ENCODE peak calls at places on chromosomes 6 and 20, in five cellular contexts. U is HCT116, O is tibial artery, H is adrenal gland, Z is GM06990. S is an unnamed sample.
A peak's percentile ranks its signal among the peaks of the same experiment; 100 is the strongest.

GRCh38 chr6:4017847-4018193 is 61.1 kb downstream of the FAM217A start:
- DNase-seq in U (peak; percentile 28), O (no peak), H (no peak), Z (no peak), S (no peak)

GRCh38 chr20:38747495-38748096 is 664 bp upstream of the ACTR5 start:
- DNase-seq in U (no peak), O (no peak), H (no peak), Z (no peak), S (no peak)

GRCh38 chr6:41602864-41603608 is 35.2 kb upstream of the MDFI start:
- DNase-seq in U (peak; percentile 81), O (peak; percentile 83), H (peak; percentile 81), Z (peak; percentile 56), S (peak; percentile 84)

GRCh38 chr6:123873974-123874373 is 70.3 kb downstream of the NKAIN2 start:
- DNase-seq in U (no peak), O (no peak), H (no peak), Z (no peak), S (no peak)

GRCh38 chr6:119147101-119148053 is 68.9 kb upstream of the FAM184A start:
- DNase-seq in U (peak; percentile 96), O (peak; percentile 80), H (peak; percentile 85), Z (peak; percentile 42), S (no peak)

GRCh38 chr20:36384022-36384619 is 78.0 kb downstream of the DLGAP4 start:
- DNase-seq in U (peak; percentile 31), O (no peak), H (peak; percentile 36), Z (no peak), S (peak; percentile 69)

GRCh38 chr6:87540541-87540940 is 49.2 kb downstream of the RARS2 start:
- DNase-seq in U (no peak), O (no peak), H (peak; percentile 37), Z (no peak), S (no peak)

GRCh38 chr20:38171301-38172010 is 6.4 kb upstream of the TGM2 start:
- DNase-seq in U (no peak), O (peak; percentile 65), H (no peak), Z (no peak), S (no peak)

GRCh38 chr20:62776692-62777527 is 19.4 kb upstream of the MRGBP start:
- DNase-seq in U (peak; percentile 75), O (no peak), H (no peak), Z (peak; percentile 58), S (no peak)

GRCh38 chr6:38725414-38726183 is 10.5 kb downstream of the DNAH8 start:
- DNase-seq in U (no peak), O (no peak), H (no peak), Z (no peak), S (no peak)

GRCh38 chr6:109467696-109468095 is 12.1 kb upstream of the MICAL1 start:
- DNase-seq in U (no peak), O (no peak), H (no peak), Z (no peak), S (no peak)

GRCh38 chr20:3162080-3162611 is 2.5 kb upstream of the FASTKD5 start:
- DNase-seq in U (no peak), O (no peak), H (no peak), Z (no peak), S (no peak)

GRCh38 chr20:58199469-58199868 is 29.0 kb downstream of the ANKRD60 start:
- DNase-seq in U (no peak), O (no peak), H (no peak), Z (no peak), S (no peak)

DNA sequence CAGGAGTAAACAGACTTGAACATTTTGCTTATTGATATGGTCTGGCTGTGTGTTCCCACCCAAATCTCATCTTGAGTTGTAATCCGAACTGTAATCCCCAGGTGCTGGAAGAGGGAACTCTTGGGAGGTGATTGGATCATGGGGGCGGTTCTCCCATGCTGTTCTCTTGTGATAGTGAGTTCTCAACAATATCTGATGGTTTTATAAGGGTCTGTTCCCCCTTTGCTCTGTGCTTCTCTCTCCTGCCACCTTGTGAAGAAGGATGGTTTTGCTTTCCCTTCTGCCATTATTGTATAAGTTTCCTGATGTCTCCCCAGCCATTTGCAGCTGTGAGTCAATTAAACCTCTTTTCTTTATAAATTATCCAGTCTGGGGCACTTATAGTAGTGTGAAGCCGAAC is 40.0 kb downstream of the MYLIP start:
- DNase-seq in U (peak; percentile 10), O (no peak), H (no peak), Z (no peak), S (no peak)
- TF ChIP-seq CTCF in U (peak; percentile 46), O (peak; percentile 30), H (peak; percentile 35), Z (peak; percentile 72), S (no peak)

DNA sequence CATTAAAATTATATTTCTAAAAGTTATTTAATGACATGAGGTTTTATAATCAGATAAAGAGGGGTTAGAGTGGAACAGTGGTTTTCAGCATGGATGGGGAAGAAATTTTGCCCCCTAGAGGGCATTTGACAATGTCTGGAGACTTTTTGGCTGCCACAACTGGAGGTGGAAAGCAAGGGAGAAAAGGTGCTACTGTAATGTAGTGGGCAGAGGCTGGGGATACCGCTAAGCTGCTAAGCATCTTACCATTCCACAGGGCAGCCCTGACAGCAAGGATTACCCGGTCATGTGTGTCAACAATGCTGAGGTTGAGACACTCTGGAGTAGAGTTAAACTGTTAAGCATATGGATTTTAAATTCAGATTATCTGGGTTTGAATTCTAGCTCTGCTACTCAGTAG is 52.9 kb upstream of the FABP7 start:
- DNase-seq in U (no peak), O (no peak), H (no peak), Z (no peak), S (no peak)
- TF ChIP-seq CTCF in U (peak; percentile 60), O (no peak), H (peak; percentile 23), Z (peak; percentile 67), S (peak; percentile 57)

DNA sequence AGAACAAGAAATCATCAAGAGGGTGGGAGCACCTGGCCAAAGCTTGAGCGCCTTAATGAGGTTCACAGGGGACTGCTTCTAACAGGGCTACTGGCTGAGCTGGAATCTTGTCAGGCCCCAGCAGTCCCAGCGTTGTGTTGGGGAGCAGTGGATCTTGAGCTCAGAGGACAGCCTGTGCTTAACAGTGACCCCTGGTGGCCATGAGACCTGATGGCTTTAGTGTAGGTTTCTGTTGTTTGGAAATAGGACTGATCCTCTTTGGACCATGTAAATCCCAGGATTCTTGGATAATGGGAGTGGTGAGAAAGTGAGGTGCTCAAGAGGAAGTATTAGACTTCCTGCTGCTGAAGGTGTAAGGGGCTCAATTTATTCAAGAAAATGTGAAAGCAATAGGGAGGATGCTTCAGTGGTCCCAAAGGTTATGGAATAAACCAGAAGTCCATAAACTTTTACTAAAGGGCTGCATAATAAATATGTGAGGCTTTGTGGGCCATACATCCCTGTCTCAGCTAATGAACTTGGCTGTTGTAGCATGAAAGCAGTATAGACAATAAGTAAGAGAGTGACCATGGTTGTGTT is 216.2 kb downstream of the NFATC2 start:
- DNase-seq in U (peak; percentile 54), O (no peak), H (no peak), Z (no peak), S (peak; percentile 52)
- TF ChIP-seq CTCF in U (peak; percentile 73), O (no peak), H (peak; percentile 50), Z (peak; percentile 48), S (peak; percentile 62)

GRCh38 chr20:54984104-54984448 is 508.7 kb downstream of the DOK5 start:
- DNase-seq in U (no peak), O (no peak), H (no peak), Z (peak; percentile 2), S (no peak)

GRCh38 chr20:54981181-54981580 is 505.8 kb downstream of the DOK5 start:
- DNase-seq in U (no peak), O (no peak), H (no peak), Z (no peak), S (no peak)

GRCh38 chr20:54985100-54985499 is 509.7 kb downstream of the DOK5 start:
- DNase-seq in U (no peak), O (no peak), H (no peak), Z (no peak), S (no peak)

GRCh38 chr20:54980321-54980960 is 505.0 kb downstream of the DOK5 start:
- DNase-seq in U (no peak), O (no peak), H (no peak), Z (peak; percentile 11), S (no peak)
- TF ChIP-seq CTCF in U (peak; percentile 24), O (no peak), H (peak; percentile 32), Z (peak; percentile 22), S (peak; percentile 17)

GRCh38 chr6:100257661-100258395 is 206.9 kb downstream of the SIM1 start:
- DNase-seq in U (peak; percentile 7), O (no peak), H (no peak), Z (no peak), S (no peak)
- TF ChIP-seq CTCF in U (peak; percentile 26), O (no peak), H (no peak), Z (peak; percentile 24), S (no peak)

S was measured in mesothelial cell of epicardium.